ENCODE peak calls at places on chromosomes 11 and 22, in six cellular contexts. F is body of pancreas, P is right lobe of liver, Y is gastrocnemius medialis, S is breast epithelium, V is thyroid gland. O is an unnamed sample.

GRCh38 chr11:104588975-104589374 is 309.3 kb downstream of the CASP12 start:
- DNase-seq in F (no peak), P (no peak), Y (no peak), S (no peak), V (no peak), O (no peak)

GRCh38 chr11:109696191-109696897 is 274.4 kb downstream of the C11orf87 start:
- DNase-seq in F (no peak), P (no peak), Y (no peak), S (no peak), V (no peak), O (no peak)

GRCh38 chr22:37157516-37158289 is 8.0 kb upstream of the IL2RB start:
- DNase-seq in F (no peak), P (no peak), Y (no peak), S (no peak), V (no peak), O (no peak)

GRCh38 chr11:26287067-26287518 is 44.8 kb upstream of the ANO3 start:
- DNase-seq in F (no peak), P (no peak), Y (no peak), S (no peak), V (no peak), O (no peak)

GRCh38 chr11:26676641-26677040 is 45.2 kb downstream of the SLC5A12 start:
- DNase-seq in F (no peak), P (no peak), Y (no peak), S (no peak), V (no peak), O (no peak)

GRCh38 chr11:80533463-80533862 is 1092.6 kb upstream of the TENM4 start:
- DNase-seq in F (no peak), P (no peak), Y (no peak), S (no peak), V (no peak), O (no peak)

GRCh38 chr11:46537121-46537520 is 56.7 kb downstream of the AMBRA1 start:
- DNase-seq in F (no peak), P (no peak), Y (no peak), S (no peak), V (no peak), O (no peak)

GRCh38 chr11:2524446-2525165 is 79.8 kb downstream of the KCNQ1 start:
- DNase-seq in F (peak), P (no peak), Y (peak), S (peak), V (peak), O (no peak)

GRCh38 chr11:132718711-132719641 is 813.3 kb downstream of the OPCML start:
- DNase-seq in F (no peak), P (peak), Y (no peak), S (no peak), V (no peak), O (no peak)

GRCh38 chr11:104432526-104432925 is 268.6 kb upstream of the PDGFD start:
- DNase-seq in F (no peak), P (no peak), Y (no peak), S (no peak), V (no peak), O (no peak)

GRCh38 chr11:44860967-44861828 is 89.5 kb downstream of the TP53I11 start:
- DNase-seq in F (no peak), P (no peak), Y (no peak), S (no peak), V (no peak), O (no peak)

DNA sequence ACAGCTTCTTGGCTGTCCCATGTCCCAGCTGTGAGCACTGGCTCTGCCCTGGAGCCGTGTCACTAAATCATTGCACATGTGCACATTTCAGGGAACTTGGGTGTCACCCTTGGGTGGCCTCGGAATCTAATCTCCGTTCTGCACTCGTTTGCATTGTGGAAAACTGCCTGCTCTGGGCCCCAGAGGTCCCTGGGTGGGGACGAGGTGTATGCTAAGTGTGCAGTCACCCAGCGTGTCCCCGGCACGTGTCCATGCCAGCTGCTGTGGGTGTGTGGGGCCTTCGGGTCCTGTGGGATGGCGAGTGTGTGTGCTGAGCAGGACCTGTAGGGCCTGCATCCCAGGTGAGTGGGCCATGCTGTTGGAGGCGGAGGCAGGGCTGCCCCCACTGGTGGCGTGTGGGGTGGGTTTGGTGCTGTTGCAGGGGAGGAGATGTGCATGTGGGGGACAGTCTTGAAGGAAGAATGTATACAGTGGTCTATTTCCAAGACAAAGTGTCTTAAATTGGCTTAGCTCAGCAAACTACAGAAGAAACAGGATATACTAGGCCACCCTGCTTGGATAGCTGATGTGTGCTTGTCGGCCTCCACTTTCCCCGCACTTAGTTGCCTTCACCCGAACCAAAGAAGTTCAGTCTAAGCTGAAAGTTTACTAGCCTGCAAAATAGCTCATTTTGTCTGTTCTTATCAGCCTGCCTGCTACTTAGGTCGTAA is 14.6 kb downstream of the TANGO2 start:
- DNase-seq in F (no peak), P (no peak), Y (no peak), S (no peak), V (no peak), O (no peak)
- TF ChIP-seq POLR2A in F (no peak), P (no peak), Y (no peak), S (no peak), V (no peak), O (no peak)

GRCh38 chr22:46986788-46987187 is 224.3 kb downstream of the TBC1D22A start:
- DNase-seq in F (no peak), P (no peak), Y (no peak), S (no peak), V (no peak), O (no peak)
- TF ChIP-seq POLR2A in F (no peak), P (no peak), Y (no peak), S (no peak), V (no peak), O (no peak)

GRCh38 chr11:9384535-9385287 is at the start of gene IPO7:
- DNase-seq in F (peak), P (peak), Y (peak), S (peak), V (peak), O (peak)
- TF ChIP-seq POLR2A in F (peak), P (peak), Y (peak), S (peak), V (no peak), O (peak)

GRCh38 chr22:26527167-26527566 is 14.9 kb upstream of the TFIP11 start:
- DNase-seq in F (no peak), P (no peak), Y (no peak), S (no peak), V (no peak), O (no peak)

GRCh38 chr22:26529345-26529744 is 17.1 kb upstream of the TFIP11 start:
- DNase-seq in F (peak), P (peak), Y (peak), S (no peak), V (no peak), O (no peak)

GRCh38 chr22:26526165-26526564 is 13.9 kb upstream of the TFIP11 start:
- DNase-seq in F (no peak), P (no peak), Y (no peak), S (no peak), V (no peak), O (no peak)

GRCh38 chr22:26524870-26525269 is 12.6 kb upstream of the TFIP11 start:
- DNase-seq in F (no peak), P (no peak), Y (no peak), S (no peak), V (no peak), O (no peak)

GRCh38 chr22:26527574-26528465 is 15.5 kb upstream of the TFIP11 start:
- DNase-seq in F (no peak), P (peak), Y (peak), S (no peak), V (no peak), O (no peak)
- TF ChIP-seq POLR2A in F (no peak), P (no peak), Y (peak), S (no peak), V (no peak), O (no peak)

DNA sequence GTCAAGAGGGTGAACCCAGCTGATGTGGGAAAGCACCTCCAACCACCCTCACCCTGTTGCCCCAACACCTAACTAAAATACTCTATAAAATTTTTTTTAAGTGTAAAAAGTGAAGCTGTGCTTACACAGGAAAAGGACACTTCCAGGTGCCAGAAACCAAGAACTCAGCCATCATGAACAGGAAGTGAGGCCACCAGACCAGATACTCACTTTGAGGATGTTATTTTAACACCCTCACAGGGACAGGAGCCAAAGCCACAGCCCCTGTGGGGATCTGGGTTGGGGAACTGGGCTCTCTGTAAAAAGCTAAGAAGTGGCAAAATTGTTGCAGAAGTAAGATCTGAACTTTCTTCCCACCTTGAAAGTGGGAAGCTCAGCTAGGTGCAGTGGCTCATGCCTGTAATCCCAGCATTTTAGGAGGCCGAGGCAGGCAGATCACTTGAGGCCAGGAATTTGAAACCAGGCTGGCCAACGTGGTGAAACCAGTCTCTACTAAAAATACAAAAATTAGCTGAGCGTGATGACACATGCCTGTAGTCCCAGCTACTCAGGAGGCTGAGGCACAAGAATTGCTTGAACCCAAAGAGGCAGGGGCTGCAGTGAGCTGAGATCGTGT is 3.8 kb downstream of the RSPH14 start:
- DNase-seq in F (no peak), P (no peak), Y (no peak), S (peak), V (peak), O (no peak)
- TF ChIP-seq POLR2A in F (no peak), P (no peak), Y (no peak), S (no peak), V (no peak), O (no peak)

O was measured in H54.